ENCODE peak calls at places on chromosomes 13 and 19, in eight cellular contexts. T is endothelial cell of umbilical vein, A is body of pancreas, S is GM12865, G is lower leg skin, P is stomach, W is left lung, L is AG04450. I is an unnamed sample.

GRCh38 chr13:105177265-105177900 is 1358.1 kb downstream of the EFNB2 start:
- DNase-seq in T (no peak), A (no peak), S (peak; percentile 13), G (no peak), P (no peak), W (no peak), L (no peak), I (no peak)

GRCh38 chr13:29892149-29892548 is 41.7 kb upstream of the UBL3 start:
- DNase-seq in T (no peak), A (no peak), S (no peak), G (no peak), P (no peak), W (no peak), L (no peak), I (no peak)

GRCh38 chr13:49649244-49649962 is 21.1 kb downstream of the ARL11 start:
- DNase-seq in T (peak; percentile 53), A (no peak), S (no peak), G (no peak), P (no peak), W (no peak), L (no peak), I (no peak)

GRCh38 chr13:84980571-84980970 is 818.6 kb downstream of the SLITRK6 start:
- DNase-seq in T (no peak), A (no peak), S (no peak), G (no peak), P (no peak), W (no peak), L (no peak), I (no peak)

GRCh38 chr13:112450567-112451240 is 74.5 kb downstream of the SPACA7 start:
- DNase-seq in T (no peak), A (no peak), S (no peak), G (no peak), P (peak; percentile 25), W (no peak), L (no peak), I (no peak)

GRCh38 chr19:39111593-39112199 is 13.9 kb upstream of the PAK4 start:
- DNase-seq in T (no peak), A (no peak), S (no peak), G (no peak), P (no peak), W (no peak), L (no peak), I (no peak)

GRCh38 chr13:95650691-95651090 is 6.2 kb upstream of the DZIP1 start:
- DNase-seq in T (no peak), A (no peak), S (no peak), G (no peak), P (no peak), W (no peak), L (no peak), I (no peak)

GRCh38 chr13:102400619-102401125 is 1.2 kb downstream of the FGF14 start:
- DNase-seq in T (no peak), A (peak; percentile 31), S (no peak), G (no peak), P (no peak), W (no peak), L (no peak), I (no peak)

GRCh38 chr13:36038785-36039415 is 92.3 kb downstream of the DCLK1 start:
- DNase-seq in T (no peak), A (no peak), S (no peak), G (no peak), P (no peak), W (no peak), L (no peak), I (no peak)

GRCh38 chr19:23343434-23344010 is 51.7 kb downstream of the ZNF91 start:
- DNase-seq in T (no peak), A (no peak), S (no peak), G (no peak), P (no peak), W (no peak), L (no peak), I (no peak)

GRCh38 chr13:81745391-81745790 is 1404.5 kb upstream of the SPRY2 start:
- DNase-seq in T (no peak), A (no peak), S (no peak), G (no peak), P (no peak), W (no peak), L (no peak), I (no peak)

GRCh38 chr19:34669305-34669704 is 7.7 kb downstream of the SCGB2B2 start:
- DNase-seq in T (no peak), A (peak; percentile 72), S (no peak), G (no peak), P (peak; percentile 61), W (no peak), L (no peak), I (no peak)

GRCh38 chr13:75492389-75492788 is 10.4 kb upstream of the TBC1D4 start:
- DNase-seq in T (no peak), A (no peak), S (no peak), G (no peak), P (no peak), W (no peak), L (no peak), I (no peak)

GRCh38 chr19:18029617-18030338 is 21.8 kb downstream of the ARRDC2 start:
- DNase-seq in T (peak; percentile 81), A (peak; percentile 42), S (no peak), G (no peak), P (peak; percentile 61), W (no peak), L (no peak), I (no peak)

GRCh38 chr19:45798995-45799517 is 6.4 kb upstream of the DMWD start:
- DNase-seq in T (peak; percentile 79), A (peak; percentile 70), S (peak; percentile 64), G (no peak), P (peak; percentile 63), W (no peak), L (peak; percentile 61), I (no peak)

GRCh38 chr19:1857648-1858326 is 5.6 kb downstream of the KLF16 start:
- DNase-seq in T (no peak), A (no peak), S (no peak), G (no peak), P (no peak), W (peak; percentile 42), L (no peak), I (no peak)

GRCh38 chr19:1860133-1860775 is 3.1 kb downstream of the KLF16 start:
- DNase-seq in T (no peak), A (peak; percentile 51), S (peak; percentile 49), G (no peak), P (no peak), W (peak; percentile 63), L (no peak), I (peak; percentile 52)

GRCh38 chr19:1859319-1859718 is 4.1 kb downstream of the KLF16 start:
- DNase-seq in T (no peak), A (no peak), S (no peak), G (no peak), P (no peak), W (peak; percentile 34), L (no peak), I (no peak)

GRCh38 chr19:1856698-1857603 is 6.4 kb downstream of the KLF16 start:
- DNase-seq in T (peak; percentile 76), A (peak; percentile 74), S (peak; percentile 84), G (peak; percentile 83), P (peak; percentile 92), W (peak; percentile 89), L (no peak), I (peak; percentile 36)

GRCh38 chr19:1858412-1859081 is 4.8 kb downstream of the KLF16 start:
- DNase-seq in T (no peak), A (no peak), S (no peak), G (no peak), P (no peak), W (no peak), L (no peak), I (no peak)
- H3K4me3 ChIP-seq in T (no peak overlapping the region), A (no peak overlapping the region), S (no peak overlapping the region), G (no peak overlapping the region), P (no peak overlapping the region), W (no peak overlapping the region), L (no peak overlapping the region), I (no peak overlapping the region)

GRCh38 chr13:47801555-47801954 is 199.5 kb downstream of the SUCLA2 start:
- DNase-seq in T (no peak), A (no peak), S (no peak), G (no peak), P (no peak), W (no peak), L (no peak), I (no peak)

GRCh38 chr13:47796816-47797215 is 204.3 kb downstream of the SUCLA2 start:
- DNase-seq in T (no peak), A (no peak), S (no peak), G (no peak), P (no peak), W (no peak), L (no peak), I (no peak)

GRCh38 chr13:47798194-47798593 is 202.9 kb downstream of the SUCLA2 start:
- DNase-seq in T (no peak), A (no peak), S (no peak), G (no peak), P (no peak), W (no peak), L (no peak), I (no peak)

GRCh38 chr13:47800593-47800992 is 200.5 kb downstream of the SUCLA2 start:
- DNase-seq in T (no peak), A (no peak), S (no peak), G (no peak), P (no peak), W (no peak), L (no peak), I (no peak)

GRCh38 chr13:47798906-47799305 is 202.2 kb downstream of the SUCLA2 start:
- DNase-seq in T (no peak), A (no peak), S (peak; percentile 6), G (no peak), P (no peak), W (no peak), L (no peak), I (no peak)
- TF ChIP-seq CTCF in T (no peak), A (no peak), S (peak; percentile 16), G (no peak), P (no peak), W (no peak), L (peak; percentile 39), I (peak; percentile 10)

DNA sequence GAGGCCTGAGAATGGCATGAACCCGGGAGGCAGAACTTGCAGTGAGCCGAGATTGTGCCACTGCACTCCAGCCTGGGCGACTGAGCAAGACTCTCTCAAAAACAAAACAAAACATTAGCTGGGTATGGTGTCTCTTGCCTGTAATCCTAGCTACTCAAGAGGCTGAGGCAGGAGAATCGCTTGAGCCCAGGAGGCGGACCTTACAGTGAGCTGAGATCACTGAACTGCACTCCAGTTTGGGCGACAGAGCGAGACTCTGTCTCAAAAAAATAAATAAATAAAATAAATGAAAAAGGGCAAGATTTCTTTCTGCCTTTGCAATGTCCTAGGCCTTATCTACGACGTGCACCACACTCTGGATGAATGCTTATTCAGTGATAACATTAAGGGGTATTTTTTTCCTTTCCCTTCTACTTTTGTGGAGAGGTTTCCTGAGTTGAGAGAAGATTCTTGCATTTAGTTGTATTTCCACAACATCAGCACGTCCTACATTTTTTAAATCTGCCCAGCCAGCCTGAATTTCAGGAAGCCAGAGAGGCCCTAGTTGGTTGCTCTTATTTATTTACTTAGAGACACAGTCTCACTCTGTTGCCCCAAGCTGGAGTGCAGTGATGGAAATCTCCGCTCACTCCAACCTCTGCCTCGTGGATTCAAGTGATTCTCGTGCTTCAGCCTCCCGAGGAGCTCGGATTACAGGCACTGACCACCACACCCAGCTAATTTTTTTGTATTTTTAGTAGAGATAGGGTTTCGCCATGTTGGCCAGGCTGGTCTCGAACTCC is 26.1 kb upstream of the OR1M1 start:
- DNase-seq in T (no peak), A (no peak), S (no peak), G (no peak), P (no peak), W (no peak), L (no peak), I (no peak)
- H3K4me3 ChIP-seq in T (no peak overlapping the region), A (no peak overlapping the region), S (no peak overlapping the region), G (no peak overlapping the region), P (no peak overlapping the region), W (no peak overlapping the region), L (no peak overlapping the region), I (no peak overlapping the region)

GRCh38 chr19:41023193-41023592 is 32.1 kb downstream of the CYP2B6 start:
- DNase-seq in T (no peak), A (no peak), S (no peak), G (no peak), P (no peak), W (no peak), L (no peak), I (no peak)
- TF ChIP-seq CTCF in T (no peak), A (no peak), S (no peak), G (no peak), P (no peak), W (no peak), L (no peak), I (peak; percentile 2)

I was measured in HFF-Myc.